ENCODE peak calls at places on chromosomes 3 and 15, in four cellular contexts. L is activated T-helper 9 cell treated with anti-CD3 and anti-CD28 coated beads, Interleukin-2, amount 50 U/mL, for 16 hours; P is A172; X is AG04450. J is an unnamed sample.

GRCh38 chr3:45795882-45796765 is at the start of gene SLC6A20:
- DNase-seq in X (no peak), P (no peak), L (no peak), J (no peak)

GRCh38 chr3:15794842-15795562 is 2.8 kb downstream of the ANKRD28 start:
- DNase-seq in P (no peak), L (no peak), X (no peak), J (no peak)

GRCh38 chr3:186983372-186984058 is 53.2 kb downstream of the ST6GAL1 start:
- DNase-seq in X (no peak), L (no peak), P (no peak), J (no peak)

GRCh38 chr15:90201944-90202375 is 830 bp downstream of the SEMA4B start:
- DNase-seq in L (no peak), P (no peak), X (no peak), J (no peak)

GRCh38 chr3:13277860-13278531 is 142.1 kb downstream of the NUP210 start:
- DNase-seq in L (no peak), P (peak; percentile 58), X (no peak), J (peak; percentile 9)

GRCh38 chr3:188792788-188793187 is 379.0 kb upstream of the TPRG1 start:
- DNase-seq in X (no peak), P (no peak), L (no peak), J (no peak)

GRCh38 chr3:21839592-21839991 is 88.6 kb upstream of the ZNF385D start:
- DNase-seq in L (no peak), P (peak; percentile 90), X (no peak), J (peak; percentile 83)

GRCh38 chr3:127914584-127914983 is 448 bp upstream of the KBTBD12 start:
- DNase-seq in X (no peak), L (no peak), P (no peak), J (no peak)

GRCh38 chr3:64693031-64693430 is 5.2 kb upstream of the ADAMTS9 start:
- DNase-seq in P (no peak), X (no peak), L (no peak), J (no peak)

GRCh38 chr3:51391566-51392300 is 648 bp downstream of the RBM15B start:
- DNase-seq in L (peak; percentile 38), X (no peak), P (no peak), J (no peak)

GRCh38 chr15:63818191-63818590 is 15.6 kb downstream of the HERC1 start:
- DNase-seq in L (no peak), P (no peak), X (no peak), J (no peak)

GRCh38 chr3:182597621-182598041 is 195.7 kb upstream of the ATP11B start:
- DNase-seq in X (no peak), P (peak; percentile 54), L (no peak), J (peak; percentile 36)

GRCh38 chr15:81270781-81271491 is 53.0 kb downstream of the STARD5 start:
- DNase-seq in L (no peak), P (peak; percentile 34), X (no peak), J (no peak)

GRCh38 chr3:26505399-26505798 is 117.2 kb upstream of the LRRC3B start:
- DNase-seq in X (no peak), P (no peak), L (no peak), J (no peak)

GRCh38 chr3:126546013-126546412 is 12.7 kb downstream of the C3orf22 start:
- DNase-seq in P (no peak), X (no peak), L (no peak), J (no peak)

GRCh38 chr3:161415506-161416231 is 44.4 kb upstream of the SPTSSB start:
- DNase-seq in L (no peak), X (peak; percentile 61), P (peak; percentile 55), J (peak; percentile 63)

GRCh38 chr3:126114406-126115386 is 30.8 kb upstream of the SLC41A3 start:
- DNase-seq in L (no peak), X (no peak), P (no peak), J (no peak)

GRCh38 chr3:141659821-141660597 is 78.1 kb upstream of the RNF7 start:
- DNase-seq in L (no peak), X (no peak), P (peak; percentile 44), J (no peak)

GRCh38 chr15:39332846-39333245 is 248.0 kb upstream of the THBS1 start:
- DNase-seq in L (no peak), P (no peak), X (no peak), J (no peak)

GRCh38 chr3:8742921-8743605 is 9.5 kb downstream of the CAV3 start:
- DNase-seq in X (peak; percentile 23), P (peak; percentile 56), L (no peak), J (no peak)

GRCh38 chr3:11482024-11482423 is 161.7 kb downstream of the VGLL4 start:
- DNase-seq in X (no peak), L (no peak), P (no peak), J (no peak)

GRCh38 chr3:160475889-160476288 is 26.3 kb upstream of the TRIM59 start:
- DNase-seq in X (no peak), P (no peak), L (no peak), J (no peak)

GRCh38 chr3:137121704-137122314 is 164.0 kb downstream of the IL20RB start:
- DNase-seq in X (peak; percentile 4), L (no peak), P (peak; percentile 27), J (peak; percentile 17)

GRCh38 chr3:129226374-129226773 is 23.0 kb upstream of the COPG1 start:
- DNase-seq in X (no peak), P (peak; percentile 99), L (no peak), J (peak; percentile 72)

GRCh38 chr15:86620636-86621349 is 541.1 kb downstream of the AGBL1 start:
- DNase-seq in P (no peak), X (no peak), L (no peak), J (no peak)

J was measured in non-pigmented ciliary epithelial cell.